ENCODE peak calls at places on chromosomes 12 and 14, in five cellular contexts. M is lower lobe of right lung; H is activated CD8-positive, alpha-beta T cell treated with anti-CD3 and anti-CD28 coated beads for 36 hours; E is Right ventricle myocardium superior; Y is activated T-cell treated with anti-CD3 and anti-CD28 coated beads, Interleukin-2, amount 50 U/mL, for 72 hours. S is an unnamed sample.

GRCh38 chr14:36132826-36133225 is 43.7 kb downstream of the PTCSC3 start:
- ATAC-seq in M (no peak), H (no peak), E (no peak), Y (no peak), S (no peak)

GRCh38 chr14:81668626-81669274 is 135.1 kb upstream of the SEL1L start:
- ATAC-seq in M (no peak), H (no peak), E (no peak), Y (no peak), S (no peak)

GRCh38 chr12:18158774-18159557 is 69.0 kb upstream of the RERGL start:
- ATAC-seq in M (peak; percentile 55), H (peak; percentile 45), E (no peak), Y (peak; percentile 44), S (peak; percentile 67)

GRCh38 chr12:82326905-82327503 is 31.2 kb downstream of the CCDC59 start:
- ATAC-seq in M (no peak), H (peak; percentile 34), E (no peak), Y (no peak), S (no peak)

GRCh38 chr12:75208851-75209781 is 523 bp downstream of the KCNC2 start:
- ATAC-seq in M (peak; percentile 48), H (peak; percentile 49), E (no peak), Y (peak; percentile 29), S (no peak)

GRCh38 chr14:105281354-105282097 is 19.3 kb downstream of the BRF1 start:
- ATAC-seq in M (peak; percentile 67), H (peak; percentile 53), E (peak; percentile 47), Y (no peak), S (peak; percentile 39)

GRCh38 chr14:92510972-92511371 is 2.6 kb upstream of the RIN3 start:
- ATAC-seq in M (no peak), H (no peak), E (no peak), Y (no peak), S (no peak)

GRCh38 chr12:46524778-46525177 is 152.2 kb upstream of the SLC38A2 start:
- ATAC-seq in M (peak; percentile 62), H (no peak), E (peak; percentile 97), Y (no peak), S (no peak)

GRCh38 chr12:127230843-127231260 is 1036.1 kb upstream of the TMEM132C start:
- ATAC-seq in M (no peak), H (no peak), E (no peak), Y (no peak), S (peak; percentile 86)

GRCh38 chr12:109065154-109065852 is 12.9 kb downstream of the USP30 start:
- ATAC-seq in M (no peak), H (no peak), E (no peak), Y (no peak), S (no peak)

GRCh38 chr12:72300728-72301127 is 28.6 kb downstream of the TRHDE start:
- ATAC-seq in M (no peak), H (no peak), E (no peak), Y (no peak), S (no peak)

GRCh38 chr12:110247340-110248095 is 33.5 kb upstream of the ATP2A2 start:
- ATAC-seq in M (peak; percentile 83), H (no peak), E (peak; percentile 50), Y (no peak), S (no peak)

GRCh38 chr12:91603060-91603459 is 420.4 kb upstream of the DCN start:
- ATAC-seq in M (peak; percentile 90), H (no peak), E (peak; percentile 89), Y (no peak), S (no peak)

GRCh38 chr12:49910331-49911212 is 6.9 kb upstream of the FAIM2 start:
- ATAC-seq in M (no peak), H (no peak), E (no peak), Y (no peak), S (no peak)

GRCh38 chr12:3042394-3042793 is 34.8 kb upstream of the TSPAN9 start:
- ATAC-seq in M (no peak), H (no peak), E (peak; percentile 60), Y (no peak), S (no peak)